ENCODE peak calls at places on chromosomes 1 and 21, in four cellular contexts. One of them, this sample, is unnamed.

GRCh38 chr1:208475449-208475848 is 231.3 kb upstream of the PLXNA2 start:
- DNase-seq in GM12878: no peak
- DNase-seq in HepG2: no peak
- DNase-seq in K562: no peak
- DNase-seq in this sample: no peak

GRCh38 chr1:64030411-64030810 is 173.0 kb upstream of the UBE2U start:
- DNase-seq in HepG2: no peak
- DNase-seq in K562: no peak
- DNase-seq in GM12878: no peak
- DNase-seq in this sample: no peak

GRCh38 chr1:30783244-30783915 is 25.8 kb upstream of the LAPTM5 start:
- DNase-seq in K562: peak
- DNase-seq in GM12878: no peak
- DNase-seq in HepG2: peak
- DNase-seq in this sample: no peak

GRCh38 chr1:167502192-167502551 is 16.2 kb downstream of the CD247 start:
- DNase-seq in GM12878: no peak
- DNase-seq in K562: no peak
- DNase-seq in HepG2: no peak
- DNase-seq in this sample: no peak

GRCh38 chr1:230494026-230494425 is 67.9 kb upstream of the PGBD5 start:
- DNase-seq in GM12878: no peak
- DNase-seq in HepG2: no peak
- DNase-seq in K562: no peak
- DNase-seq in this sample: no peak

GRCh38 chr1:53047737-53048344 is 14.2 kb upstream of the PODN start:
- DNase-seq in GM12878: peak
- DNase-seq in HepG2: peak
- DNase-seq in K562: no peak
- DNase-seq in this sample: no peak

GRCh38 chr1:54378157-54378883 is 27.9 kb downstream of the SSBP3 start:
- DNase-seq in K562: no peak
- DNase-seq in GM12878: no peak
- DNase-seq in HepG2: no peak
- DNase-seq in this sample: peak

GRCh38 chr1:176656257-176656995 is 193.5 kb downstream of the PAPPA2 start:
- DNase-seq in GM12878: no peak
- DNase-seq in HepG2: no peak
- DNase-seq in K562: no peak
- DNase-seq in this sample: no peak

GRCh38 chr21:15730484-15731242 is 881 bp downstream of the USP25 start:
- DNase-seq in HepG2: no peak
- DNase-seq in GM12878: no peak
- DNase-seq in K562: peak
- DNase-seq in this sample: no peak

GRCh38 chr1:223405507-223405906 is 12.3 kb downstream of the CCDC185 start:
- DNase-seq in HepG2: no peak
- DNase-seq in GM12878: no peak
- DNase-seq in K562: no peak
- DNase-seq in this sample: no peak

GRCh38 chr1:223410036-223410435 is 16.8 kb downstream of the CCDC185 start:
- DNase-seq in K562: no peak
- DNase-seq in GM12878: no peak
- DNase-seq in HepG2: no peak
- DNase-seq in this sample: no peak

GRCh38 chr1:223413216-223413615 is 20.0 kb downstream of the CCDC185 start:
- DNase-seq in GM12878: no peak
- DNase-seq in K562: no peak
- DNase-seq in HepG2: no peak
- DNase-seq in this sample: no peak

DNA sequence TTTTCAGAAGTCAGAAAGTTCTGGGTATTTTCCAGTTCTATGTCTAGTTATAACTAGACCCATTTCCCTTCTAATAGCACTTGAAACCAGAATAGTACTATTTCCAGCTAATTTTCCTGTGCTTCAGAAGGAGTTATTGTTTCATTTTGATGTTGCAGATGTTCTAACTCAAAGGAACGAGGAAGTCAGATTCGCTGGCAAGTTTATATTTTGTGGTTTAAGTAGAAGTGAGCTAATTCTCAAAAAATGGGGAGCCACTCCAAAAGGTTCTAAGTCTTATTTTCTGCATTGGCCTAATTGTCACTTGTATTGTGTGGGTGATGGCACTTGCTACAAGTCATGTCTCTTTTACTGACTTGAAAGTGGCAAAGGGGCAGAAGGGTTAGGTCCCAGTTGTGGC is 18.1 kb downstream of the CCDC185 start:
- DNase-seq in GM12878: no peak
- DNase-seq in HepG2: no peak
- DNase-seq in K562: no peak
- DNase-seq in this sample: no peak
- TF ChIP-seq YY1 in GM12878: no peak
- TF ChIP-seq YY1 in HepG2: no peak
- TF ChIP-seq YY1 in K562: no peak
- TF ChIP-seq YY1 in this sample: no peak

GRCh38 chr1:77779529-77780281 is at the start of gene MIGA1:
- DNase-seq in K562: peak
- DNase-seq in HepG2: peak
- DNase-seq in GM12878: peak
- DNase-seq in this sample: peak
- TF ChIP-seq EP300 in K562: peak
- TF ChIP-seq EP300 in HepG2: no peak
- TF ChIP-seq EP300 in GM12878: no peak
- TF ChIP-seq EP300 in this sample: no peak

GRCh38 chr1:58720680-58721079 is 20.8 kb upstream of the MYSM1 start:
- DNase-seq in HepG2: no peak
- DNase-seq in K562: no peak
- DNase-seq in GM12878: no peak
- DNase-seq in this sample: no peak
- TF ChIP-seq SP1 in HepG2: no peak
- TF ChIP-seq SP1 in K562: no peak
- TF ChIP-seq SP1 in GM12878: no peak
- TF ChIP-seq SP1 in this sample: no peak

DNA sequence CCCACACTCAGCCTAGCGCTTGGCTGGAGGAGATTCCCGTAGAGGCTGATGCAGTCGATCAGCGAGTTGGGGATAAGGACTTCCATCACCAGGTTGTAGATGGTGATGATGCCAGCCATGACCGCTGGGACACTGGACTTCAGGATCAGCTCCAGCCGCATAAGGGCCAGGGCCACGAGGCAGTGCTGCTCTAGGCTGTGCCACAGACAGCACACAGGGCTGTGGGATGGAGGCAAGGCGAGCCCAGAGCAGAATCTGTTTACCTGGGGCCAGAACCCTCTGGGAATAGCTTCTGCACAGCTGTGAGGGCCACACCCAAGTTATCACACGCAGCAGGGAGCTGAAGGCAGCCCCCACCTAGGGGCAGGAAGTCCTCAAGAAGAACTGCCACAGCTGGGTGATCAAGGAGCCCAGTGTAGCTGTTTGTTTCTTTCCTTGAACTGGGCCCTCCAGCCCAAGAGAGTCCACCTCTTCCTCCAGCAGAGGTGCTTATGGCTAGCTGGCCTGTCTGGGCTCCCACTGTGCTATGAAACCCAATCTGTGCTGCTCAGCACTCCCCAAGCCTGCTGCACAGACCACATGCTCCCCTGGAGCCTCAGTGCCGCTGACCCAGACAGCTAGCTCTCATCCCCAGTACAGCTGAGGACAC is 6.2 kb downstream of the SLC2A1 start:
- DNase-seq in K562: peak
- DNase-seq in HepG2: no peak
- DNase-seq in GM12878: no peak
- DNase-seq in this sample: no peak
- TF ChIP-seq YY1 in K562: no peak
- TF ChIP-seq YY1 in HepG2: no peak
- TF ChIP-seq YY1 in GM12878: no peak
- TF ChIP-seq YY1 in this sample: no peak

GRCh38 chr21:27110956-27111355 is 144.1 kb upstream of the ADAMTS5 start:
- DNase-seq in HepG2: no peak
- DNase-seq in K562: no peak
- DNase-seq in GM12878: no peak
- DNase-seq in this sample: no peak
- TF ChIP-seq EP300 in HepG2: no peak
- TF ChIP-seq EP300 in K562: no peak
- TF ChIP-seq EP300 in GM12878: no peak
- TF ChIP-seq EP300 in this sample: no peak

DNA sequence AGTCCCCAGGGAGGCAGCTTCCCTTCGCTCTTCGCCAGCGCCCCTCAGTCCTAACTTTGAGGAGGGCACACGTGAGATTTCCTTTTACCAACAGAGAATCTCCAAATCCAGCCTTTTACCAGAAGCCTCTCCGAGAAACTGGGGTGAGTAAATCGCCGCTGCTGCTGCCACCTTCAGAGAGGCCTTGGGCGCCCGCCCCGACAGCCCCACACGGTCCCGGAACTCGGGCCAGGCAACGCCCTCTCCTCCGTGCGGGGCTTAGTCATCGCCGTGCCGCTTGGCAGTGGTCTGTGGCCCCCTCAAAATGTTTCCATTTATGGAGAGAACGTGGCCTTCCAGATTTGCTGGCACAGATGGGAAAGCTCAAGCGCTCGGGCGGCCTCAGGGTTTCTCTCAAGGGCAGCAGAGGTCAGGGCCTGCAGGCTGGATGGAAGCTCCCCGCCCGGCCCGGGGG is 41.4 kb upstream of the COL6A2 start:
- DNase-seq in GM12878: no peak
- DNase-seq in HepG2: no peak
- DNase-seq in K562: no peak
- DNase-seq in this sample: peak
- TF ChIP-seq SP1 in GM12878: no peak
- TF ChIP-seq SP1 in HepG2: no peak
- TF ChIP-seq SP1 in K562: no peak
- TF ChIP-seq SP1 in this sample: no peak